ENCODE peak calls at places on chromosome 2, in six cellular contexts. P is IMR-90, L is psoas muscle, B is SJSA1, A is heart left ventricle, M is ovary. X is an unnamed sample. For H3K9me3, the result is how much of the 10 kb centered on the place peaks cover.

GRCh38 chr2:68743531-68743930 is 8.9 kb downstream of the ARHGAP25 start:
- DNase-seq in P (no peak), L (no peak), B (no peak), A (no peak), M (no peak), X (no peak)

GRCh38 chr2:132677661-132678060 is 7.7 kb upstream of the LYPD1 start:
- DNase-seq in P (peak), L (no peak), B (no peak), A (no peak), M (no peak), X (no peak)

GRCh38 chr2:167874812-167875211 is 372.6 kb downstream of the STK39 start:
- DNase-seq in P (no peak), L (no peak), B (no peak), A (no peak), M (no peak), X (no peak)

GRCh38 chr2:17309741-17310339 is 208.4 kb downstream of the RAD51AP2 start:
- DNase-seq in P (peak), L (no peak), B (peak), A (no peak), M (no peak), X (peak)

GRCh38 chr2:200455958-200456421 is 53.9 kb downstream of the KCTD18 start:
- DNase-seq in P (no peak), L (no peak), B (no peak), A (no peak), M (no peak), X (no peak)

GRCh38 chr2:165833156-165833555 is 39.1 kb upstream of the GALNT3 start:
- DNase-seq in P (peak), L (no peak), B (peak), A (no peak), M (no peak), X (no peak)

GRCh38 chr2:225293638-225294037 is 105.9 kb upstream of the NYAP2 start:
- DNase-seq in P (no peak), L (no peak), B (no peak), A (no peak), M (no peak), X (no peak)

GRCh38 chr2:46924608-46925007 is 9.0 kb upstream of the MCFD2 start:
- DNase-seq in P (no peak), L (peak), B (no peak), A (no peak), M (no peak), X (peak)

GRCh38 chr2:170339753-170340692 is 162.1 kb downstream of the MYO3B start:
- DNase-seq in P (no peak), L (no peak), B (no peak), A (no peak), M (no peak), X (no peak)

GRCh38 chr2:103484906-103485305 is 723.1 kb downstream of the TMEM182 start:
- DNase-seq in P (no peak), L (no peak), B (no peak), A (no peak), M (no peak), X (no peak)
- H3K9me3 ChIP-seq in P (under half), L (under half), B (under half), A (under half), M (under half), X (under half)

GRCh38 chr2:175404839-175405238 is 223.3 kb upstream of the ATP5MC3 start:
- DNase-seq in P (no peak), L (no peak), B (no peak), A (no peak), M (no peak), X (no peak)
- H3K9me3 ChIP-seq in P (under half), L (under half), B (under half), A (under half), M (under half), X (under half)

DNA sequence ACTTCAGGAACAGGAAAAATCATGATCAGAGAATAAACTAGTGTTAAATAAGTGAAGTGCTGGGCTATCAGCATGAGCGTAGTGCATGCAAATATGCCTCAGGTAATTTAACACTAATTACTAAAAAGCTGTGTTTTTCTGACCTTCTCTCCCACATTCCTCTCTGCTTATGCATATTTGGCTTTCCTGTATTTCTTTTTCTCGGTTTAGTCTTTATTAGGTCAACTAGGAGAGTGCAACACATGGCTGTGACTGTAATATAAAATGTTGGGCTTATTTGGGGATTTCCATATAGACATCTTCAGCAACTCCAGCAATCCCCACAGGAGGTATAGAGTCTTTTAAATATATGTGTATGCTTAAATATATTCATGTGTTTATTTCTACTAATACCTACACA is 359.7 kb upstream of the RGPD4 start:
- DNase-seq in P (no peak), L (no peak), B (no peak), A (no peak), M (no peak), X (no peak)
- H3K9me3 ChIP-seq in P (under half), L (under half), B (under half), A (under half), M (under half), X (under half)

GRCh38 chr2:232097260-232097659 is 135.7 kb downstream of the DIS3L2 start:
- DNase-seq in P (no peak), L (no peak), B (no peak), A (no peak), M (no peak), X (no peak)

GRCh38 chr2:232103140-232103737 is 141.7 kb downstream of the DIS3L2 start:
- DNase-seq in P (no peak), L (no peak), B (no peak), A (no peak), M (no peak), X (no peak)

GRCh38 chr2:232102380-232102779 is 140.9 kb downstream of the DIS3L2 start:
- DNase-seq in P (no peak), L (no peak), B (no peak), A (no peak), M (no peak), X (no peak)

GRCh38 chr2:232094883-232095282 is 133.4 kb downstream of the DIS3L2 start:
- DNase-seq in P (no peak), L (no peak), B (no peak), A (no peak), M (no peak), X (no peak)

GRCh38 chr2:232097758-232098157 is 136.2 kb downstream of the DIS3L2 start:
- DNase-seq in P (no peak), L (no peak), B (no peak), A (no peak), M (no peak), X (no peak)
- H3K9me3 ChIP-seq in P (under half), L (under half), B (under half), A (under half), M (under half), X (under half)

GRCh38 chr2:30826916-30827315 is 19.7 kb upstream of the CAPN13 start:
- DNase-seq in P (no peak), L (no peak), B (no peak), A (no peak), M (no peak), X (no peak)
- H3K9me3 ChIP-seq in P (under half), L (under half), B (under half), A (under half), M (under half), X (under half)

DNA sequence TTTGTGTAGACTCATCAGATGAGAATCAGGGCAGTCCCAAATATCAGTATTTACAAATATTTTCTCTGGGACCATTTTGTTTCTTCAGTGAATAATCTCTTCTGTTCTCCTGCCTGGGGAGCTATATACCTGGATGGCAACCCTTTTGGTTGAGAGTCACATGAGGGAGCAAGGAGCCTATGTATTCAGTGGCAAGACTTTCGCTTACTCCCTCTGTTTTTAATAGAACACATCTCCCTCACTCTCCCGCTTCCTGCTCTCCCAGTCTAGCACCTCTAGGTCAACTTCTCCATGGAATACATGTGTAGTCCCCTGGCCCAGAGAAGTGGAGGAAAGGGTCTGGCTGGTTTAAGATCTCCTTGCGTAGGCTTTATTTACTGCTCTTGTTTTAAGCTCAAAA is 600.3 kb downstream of the CCDC85A start:
- DNase-seq in P (no peak), L (no peak), B (no peak), A (no peak), M (no peak), X (no peak)
- H3K9me3 ChIP-seq in P (under half), L (under half), B (under half), A (under half), M (under half), X (under half)

DNA sequence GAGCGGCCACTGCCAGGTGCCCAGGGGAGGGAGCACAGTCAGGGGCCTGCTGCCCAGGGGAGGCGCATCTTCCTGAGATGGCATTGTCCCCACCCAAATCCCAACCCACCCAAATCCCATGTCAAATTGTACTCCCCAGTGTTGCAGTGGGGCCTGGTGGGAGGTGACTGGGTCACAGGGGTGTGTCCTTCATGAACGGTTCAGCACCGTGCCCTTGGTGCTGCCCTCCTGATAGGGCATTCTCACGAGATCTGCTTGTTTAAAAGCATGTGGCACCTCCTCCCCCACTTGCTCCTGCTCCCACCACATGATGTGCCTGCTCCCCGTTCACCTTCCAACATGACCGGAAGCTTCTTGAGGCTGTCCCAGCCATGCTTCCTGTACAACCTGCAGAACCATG is 27.6 kb downstream of the ANKMY1 start:
- DNase-seq in P (no peak), L (no peak), B (no peak), A (no peak), M (no peak), X (no peak)
- H3K9me3 ChIP-seq in P (under half), L (under half), B (under half), A (under half), M (under half), X (under half)

X was measured in right cardiac atrium.